ENCODE peak calls at places on chromosomes 3 and 15, in eight cellular contexts. One of them, this sample, is unnamed.
A peak's percentile ranks its signal among the peaks of the same experiment; 100 is the strongest.

GRCh38 chr15:63348392-63348791 is 33.3 kb downstream of the CA12 start:
- DNase-seq in foreskin fibroblast: peak; percentile 72
- DNase-seq in fibroblast of pulmonary artery: peak; percentile 82
- DNase-seq in mesothelial cell of epicardium: no peak
- DNase-seq in psoas muscle: peak; percentile 61
- DNase-seq in BE2C: no peak
- DNase-seq in mammary epithelial cell: peak; percentile 80
- DNase-seq in CD8-positive, alpha-beta T cell: no peak
- DNase-seq in this sample: no peak

GRCh38 chr15:33360876-33361275 is 50.1 kb downstream of the RYR3 start:
- DNase-seq in mesothelial cell of epicardium: no peak
- DNase-seq in CD8-positive, alpha-beta T cell: no peak
- DNase-seq in foreskin fibroblast: no peak
- DNase-seq in fibroblast of pulmonary artery: no peak
- DNase-seq in mammary epithelial cell: no peak
- DNase-seq in BE2C: no peak
- DNase-seq in psoas muscle: no peak
- DNase-seq in this sample: no peak

GRCh38 chr3:192957441-192957951 is 39.8 kb upstream of the MB21D2 start:
- DNase-seq in fibroblast of pulmonary artery: peak; percentile 99
- DNase-seq in psoas muscle: peak; percentile 33
- DNase-seq in foreskin fibroblast: peak; percentile 93
- DNase-seq in mammary epithelial cell: peak; percentile 92
- DNase-seq in BE2C: no peak
- DNase-seq in mesothelial cell of epicardium: no peak
- DNase-seq in CD8-positive, alpha-beta T cell: no peak
- DNase-seq in this sample: peak; percentile 85

GRCh38 chr15:28001641-28002040 is 97.5 kb downstream of the OCA2 start:
- DNase-seq in mammary epithelial cell: no peak
- DNase-seq in BE2C: no peak
- DNase-seq in psoas muscle: no peak
- DNase-seq in foreskin fibroblast: no peak
- DNase-seq in fibroblast of pulmonary artery: no peak
- DNase-seq in mesothelial cell of epicardium: no peak
- DNase-seq in CD8-positive, alpha-beta T cell: no peak
- DNase-seq in this sample: no peak

GRCh38 chr3:73037369-73037699 is 24.1 kb upstream of the EBLN2 start:
- DNase-seq in mesothelial cell of epicardium: no peak
- DNase-seq in foreskin fibroblast: no peak
- DNase-seq in mammary epithelial cell: no peak
- DNase-seq in psoas muscle: no peak
- DNase-seq in fibroblast of pulmonary artery: peak; percentile 32
- DNase-seq in BE2C: no peak
- DNase-seq in CD8-positive, alpha-beta T cell: no peak
- DNase-seq in this sample: no peak

GRCh38 chr15:39691229-39691628 is 91.4 kb downstream of the FSIP1 start:
- DNase-seq in mammary epithelial cell: no peak
- DNase-seq in psoas muscle: peak; percentile 13
- DNase-seq in foreskin fibroblast: no peak
- DNase-seq in CD8-positive, alpha-beta T cell: no peak
- DNase-seq in BE2C: no peak
- DNase-seq in mesothelial cell of epicardium: no peak
- DNase-seq in fibroblast of pulmonary artery: no peak
- DNase-seq in this sample: no peak

GRCh38 chr15:40338041-40338657 is 2.6 kb downstream of the CCDC9B start:
- DNase-seq in foreskin fibroblast: peak; percentile 56
- DNase-seq in fibroblast of pulmonary artery: peak; percentile 75
- DNase-seq in psoas muscle: peak; percentile 70
- DNase-seq in CD8-positive, alpha-beta T cell: peak; percentile 69
- DNase-seq in mesothelial cell of epicardium: peak; percentile 67
- DNase-seq in mammary epithelial cell: peak; percentile 66
- DNase-seq in BE2C: peak; percentile 89
- DNase-seq in this sample: peak; percentile 84

GRCh38 chr3:185280572-185281365 is 26.9 kb upstream of the EHHADH start:
- DNase-seq in mammary epithelial cell: peak; percentile 57
- DNase-seq in foreskin fibroblast: peak; percentile 41
- DNase-seq in BE2C: peak; percentile 15
- DNase-seq in CD8-positive, alpha-beta T cell: no peak
- DNase-seq in mesothelial cell of epicardium: no peak
- DNase-seq in fibroblast of pulmonary artery: peak; percentile 80
- DNase-seq in psoas muscle: no peak
- DNase-seq in this sample: no peak

GRCh38 chr15:47194718-47195117 is 522.6 kb upstream of the SEMA6D start:
- DNase-seq in CD8-positive, alpha-beta T cell: no peak
- DNase-seq in psoas muscle: no peak
- DNase-seq in mesothelial cell of epicardium: no peak
- DNase-seq in mammary epithelial cell: peak; percentile 20
- DNase-seq in BE2C: no peak
- DNase-seq in fibroblast of pulmonary artery: peak; percentile 63
- DNase-seq in foreskin fibroblast: peak; percentile 29
- DNase-seq in this sample: no peak
- TF ChIP-seq CTCF in CD8-positive, alpha-beta T cell: no peak
- TF ChIP-seq CTCF in psoas muscle: peak; percentile 40
- TF ChIP-seq CTCF in mesothelial cell of epicardium: peak; percentile 26
- TF ChIP-seq CTCF in mammary epithelial cell: peak; percentile 40
- TF ChIP-seq CTCF in BE2C: peak; percentile 58
- TF ChIP-seq CTCF in fibroblast of pulmonary artery: peak; percentile 49
- TF ChIP-seq CTCF in foreskin fibroblast: peak; percentile 33
- TF ChIP-seq CTCF in this sample: no peak

GRCh38 chr15:73951044-73951561 is 24.8 kb downstream of the LOXL1 start:
- DNase-seq in psoas muscle: peak; percentile 93
- DNase-seq in BE2C: peak; percentile 97
- DNase-seq in fibroblast of pulmonary artery: peak; percentile 98
- DNase-seq in foreskin fibroblast: peak; percentile 97
- DNase-seq in CD8-positive, alpha-beta T cell: peak; percentile 60
- DNase-seq in mammary epithelial cell: peak; percentile 78
- DNase-seq in mesothelial cell of epicardium: peak; percentile 85
- DNase-seq in this sample: peak; percentile 66
- TF ChIP-seq CTCF in psoas muscle: peak; percentile 70
- TF ChIP-seq CTCF in BE2C: peak; percentile 90
- TF ChIP-seq CTCF in fibroblast of pulmonary artery: peak; percentile 76
- TF ChIP-seq CTCF in foreskin fibroblast: peak; percentile 79
- TF ChIP-seq CTCF in CD8-positive, alpha-beta T cell: peak; percentile 89
- TF ChIP-seq CTCF in mammary epithelial cell: peak; percentile 82
- TF ChIP-seq CTCF in mesothelial cell of epicardium: no peak
- TF ChIP-seq CTCF in this sample: peak; percentile 80

GRCh38 chr3:129703913-129704312 is 97.4 kb upstream of the PLXND1 start:
- DNase-seq in foreskin fibroblast: no peak
- DNase-seq in fibroblast of pulmonary artery: peak; percentile 28
- DNase-seq in psoas muscle: no peak
- DNase-seq in CD8-positive, alpha-beta T cell: no peak
- DNase-seq in BE2C: no peak
- DNase-seq in mesothelial cell of epicardium: no peak
- DNase-seq in mammary epithelial cell: no peak
- DNase-seq in this sample: no peak
- TF ChIP-seq CTCF in foreskin fibroblast: no peak
- TF ChIP-seq CTCF in fibroblast of pulmonary artery: no peak
- TF ChIP-seq CTCF in psoas muscle: no peak
- TF ChIP-seq CTCF in CD8-positive, alpha-beta T cell: no peak
- TF ChIP-seq CTCF in BE2C: no peak
- TF ChIP-seq CTCF in mesothelial cell of epicardium: no peak
- TF ChIP-seq CTCF in mammary epithelial cell: no peak
- TF ChIP-seq CTCF in this sample: no peak

GRCh38 chr15:43779016-43779415 is 2.2 kb upstream of the ELL3 start:
- DNase-seq in mammary epithelial cell: no peak
- DNase-seq in psoas muscle: no peak
- DNase-seq in fibroblast of pulmonary artery: no peak
- DNase-seq in foreskin fibroblast: no peak
- DNase-seq in CD8-positive, alpha-beta T cell: no peak
- DNase-seq in mesothelial cell of epicardium: no peak
- DNase-seq in BE2C: no peak
- DNase-seq in this sample: no peak

GRCh38 chr15:43775411-43775965 is 1.3 kb downstream of the ELL3 start:
- DNase-seq in foreskin fibroblast: no peak
- DNase-seq in BE2C: peak; percentile 72
- DNase-seq in CD8-positive, alpha-beta T cell: no peak
- DNase-seq in mesothelial cell of epicardium: no peak
- DNase-seq in psoas muscle: peak; percentile 33
- DNase-seq in fibroblast of pulmonary artery: peak; percentile 44
- DNase-seq in mammary epithelial cell: peak; percentile 71
- DNase-seq in this sample: no peak

GRCh38 chr15:43777293-43777819 is 590 bp upstream of the ELL3 start:
- DNase-seq in psoas muscle: peak; percentile 76
- DNase-seq in mesothelial cell of epicardium: peak; percentile 57
- DNase-seq in fibroblast of pulmonary artery: peak; percentile 75
- DNase-seq in foreskin fibroblast: peak; percentile 64
- DNase-seq in mammary epithelial cell: no peak
- DNase-seq in CD8-positive, alpha-beta T cell: peak; percentile 72
- DNase-seq in BE2C: peak; percentile 71
- DNase-seq in this sample: peak; percentile 60

GRCh38 chr15:43776101-43776717 is 557 bp downstream of the ELL3 start:
- DNase-seq in foreskin fibroblast: no peak
- DNase-seq in mesothelial cell of epicardium: no peak
- DNase-seq in fibroblast of pulmonary artery: no peak
- DNase-seq in BE2C: peak; percentile 35
- DNase-seq in mammary epithelial cell: no peak
- DNase-seq in psoas muscle: peak; percentile 18
- DNase-seq in CD8-positive, alpha-beta T cell: no peak
- DNase-seq in this sample: no peak

DNA sequence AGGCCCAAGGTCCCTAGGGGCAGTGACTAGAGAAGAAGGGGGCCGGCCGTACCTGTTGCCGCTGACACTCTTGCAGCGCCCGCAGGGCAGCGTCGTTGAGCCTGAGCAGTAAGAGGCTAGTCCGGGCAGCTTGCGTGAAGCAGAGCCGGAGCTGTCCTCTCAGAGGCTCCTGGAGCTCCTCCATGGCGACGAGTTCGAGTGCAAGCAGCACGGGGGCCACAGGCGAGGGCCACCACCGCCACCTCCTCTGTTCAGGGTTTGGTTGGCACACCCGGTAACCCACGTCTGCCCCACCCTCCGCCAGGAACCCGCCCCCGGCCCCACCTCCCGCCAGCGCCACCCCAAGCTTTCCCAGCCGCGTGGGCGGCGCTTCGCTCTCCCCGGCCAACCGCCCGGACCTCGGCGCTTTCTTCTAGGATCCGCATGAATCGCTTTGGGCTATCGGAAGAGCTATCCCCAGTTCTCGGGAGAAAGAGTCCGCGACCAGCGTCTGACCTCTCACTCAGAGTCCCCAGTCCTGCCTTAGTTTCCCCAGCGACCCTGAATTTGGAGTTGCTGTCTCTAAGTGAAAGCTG is at the start of gene ELL3:
- DNase-seq in mammary epithelial cell: peak; percentile 81
- DNase-seq in foreskin fibroblast: peak; percentile 65
- DNase-seq in CD8-positive, alpha-beta T cell: peak; percentile 71
- DNase-seq in BE2C: peak; percentile 66
- DNase-seq in psoas muscle: peak; percentile 81
- DNase-seq in mesothelial cell of epicardium: peak; percentile 50
- DNase-seq in fibroblast of pulmonary artery: peak; percentile 61
- DNase-seq in this sample: peak; percentile 61
- TF ChIP-seq CTCF in mammary epithelial cell: no peak
- TF ChIP-seq CTCF in foreskin fibroblast: no peak
- TF ChIP-seq CTCF in CD8-positive, alpha-beta T cell: no peak
- TF ChIP-seq CTCF in BE2C: no peak
- TF ChIP-seq CTCF in psoas muscle: no peak
- TF ChIP-seq CTCF in mesothelial cell of epicardium: no peak
- TF ChIP-seq CTCF in fibroblast of pulmonary artery: no peak
- TF ChIP-seq CTCF in this sample: no peak

GRCh38 chr15:92391640-92392039 is 2.0 kb upstream of the ST8SIA2 start:
- DNase-seq in mesothelial cell of epicardium: no peak
- DNase-seq in BE2C: peak; percentile 61
- DNase-seq in CD8-positive, alpha-beta T cell: no peak
- DNase-seq in psoas muscle: no peak
- DNase-seq in mammary epithelial cell: peak; percentile 53
- DNase-seq in foreskin fibroblast: no peak
- DNase-seq in fibroblast of pulmonary artery: peak; percentile 5
- DNase-seq in this sample: no peak
- TF ChIP-seq CTCF in mesothelial cell of epicardium: no peak
- TF ChIP-seq CTCF in BE2C: peak; percentile 79
- TF ChIP-seq CTCF in CD8-positive, alpha-beta T cell: no peak
- TF ChIP-seq CTCF in psoas muscle: peak; percentile 34
- TF ChIP-seq CTCF in mammary epithelial cell: peak; percentile 68
- TF ChIP-seq CTCF in foreskin fibroblast: peak; percentile 42
- TF ChIP-seq CTCF in fibroblast of pulmonary artery: peak; percentile 18
- TF ChIP-seq CTCF in this sample: no peak